ENCODE peak calls at places on chromosomes 5 and 9, in seven cellular contexts. G, D, A, B, P, S and L are unnamed samples.

GRCh38 chr5:75933489-75933888 is 149.7 kb upstream of the SV2C start:
- DNase-seq in G (no peak), D (no peak), A (no peak), B (no peak), P (no peak), S (no peak), L (no peak)

GRCh38 chr5:132659598-132660493 is 1.9 kb downstream of the IL13 start:
- DNase-seq in G (no peak), D (no peak), A (no peak), B (no peak), P (no peak), S (no peak), L (no peak)

GRCh38 chr9:4750021-4750673 is 9.1 kb upstream of the AK3 start:
- DNase-seq in G (peak; percentile 61), D (no peak), A (peak; percentile 18), B (peak; percentile 67), P (no peak), S (no peak), L (no peak)

GRCh38 chr5:148125641-148126040 is 42.7 kb upstream of the SPINK14 start:
- DNase-seq in G (peak; percentile 8), D (no peak), A (no peak), B (peak; percentile 6), P (no peak), S (no peak), L (no peak)

GRCh38 chr9:134406366-134407122 is 80.3 kb downstream of the RXRA start:
- DNase-seq in G (no peak), D (peak; percentile 92), A (no peak), B (no peak), P (no peak), S (no peak), L (peak; percentile 75)

GRCh38 chr5:66848749-66849641 is 252.8 kb downstream of the MAST4 start:
- DNase-seq in G (peak; percentile 79), D (no peak), A (no peak), B (peak; percentile 54), P (no peak), S (no peak), L (no peak)

GRCh38 chr5:171999100-171999499 is 7.3 kb downstream of the FBXW11 start:
- DNase-seq in G (no peak), D (no peak), A (no peak), B (no peak), P (no peak), S (no peak), L (no peak)

GRCh38 chr9:122822056-122822455 is 6.3 kb downstream of the PDCL start:
- DNase-seq in G (no peak), D (no peak), A (no peak), B (no peak), P (no peak), S (no peak), L (peak; percentile 26)

GRCh38 chr9:88593537-88594185 is 58.7 kb downstream of the NXNL2 start:
- DNase-seq in G (peak; percentile 74), D (peak; percentile 65), A (peak; percentile 52), B (peak; percentile 80), P (peak; percentile 85), S (no peak), L (no peak)

GRCh38 chr9:122099271-122099869 is 6.3 kb upstream of the TTLL11 start:
- DNase-seq in G (peak; percentile 74), D (peak; percentile 89), A (peak; percentile 69), B (peak; percentile 84), P (peak; percentile 93), S (peak; percentile 87), L (peak; percentile 87)

GRCh38 chr9:86460211-86461002 is 106.2 kb upstream of the TUT7 start:
- DNase-seq in G (peak; percentile 7), D (no peak), A (no peak), B (peak; percentile 27), P (no peak), S (no peak), L (no peak)

GRCh38 chr5:100188339-100188738 is 346.8 kb upstream of the FAM174A start:
- DNase-seq in G (no peak), D (no peak), A (no peak), B (no peak), P (no peak), S (no peak), L (no peak)

GRCh38 chr5:75055727-75056144 is 3.4 kb upstream of the GCNT4 start:
- DNase-seq in G (peak; percentile 47), D (no peak), A (no peak), B (peak; percentile 59), P (no peak), S (no peak), L (no peak)

GRCh38 chr9:91474656-91475055 is 51.0 kb upstream of the NFIL3 start:
- DNase-seq in G (peak; percentile 73), D (no peak), A (no peak), B (peak; percentile 66), P (no peak), S (no peak), L (no peak)

GRCh38 chr5:14167211-14167845 is 24.2 kb downstream of the TRIO start:
- DNase-seq in G (peak; percentile 70), D (peak; percentile 84), A (no peak), B (peak; percentile 38), P (no peak), S (no peak), L (no peak)

GRCh38 chr5:71905804-71906711 is 187.0 kb downstream of the CARTPT start:
- DNase-seq in G (no peak), D (peak; percentile 6), A (no peak), B (no peak), P (no peak), S (no peak), L (no peak)

GRCh38 chr9:125393426-125393825 is 131.8 kb downstream of the GAPVD1 start:
- DNase-seq in G (peak; percentile 71), D (no peak), A (no peak), B (no peak), P (no peak), S (no peak), L (no peak)

GRCh38 chr9:71797266-71797665 is 29.0 kb upstream of the CEMIP2 start:
- DNase-seq in G (no peak), D (no peak), A (no peak), B (no peak), P (no peak), S (no peak), L (no peak)

GRCh38 chr5:140549237-140550144 is 2.0 kb downstream of the EIF4EBP3 start:
- DNase-seq in G (peak; percentile 41), D (peak; percentile 29), A (no peak), B (peak; percentile 66), P (peak; percentile 75), S (peak; percentile 69), L (peak; percentile 81)

GRCh38 chr9:12658531-12659209 is 34.5 kb upstream of the TYRP1 start:
- DNase-seq in G (no peak), D (no peak), A (no peak), B (no peak), P (no peak), S (peak; percentile 44), L (no peak)

GRCh38 chr5:10745133-10745532 is 15.9 kb downstream of the DAP start:
- DNase-seq in G (peak; percentile 33), D (no peak), A (no peak), B (no peak), P (no peak), S (no peak), L (no peak)

GRCh38 chr5:115634343-115635132 is 8.7 kb upstream of the TMED7 start:
- DNase-seq in G (peak; percentile 80), D (peak; percentile 90), A (peak; percentile 65), B (peak; percentile 89), P (peak; percentile 94), S (peak; percentile 89), L (peak; percentile 93)

GRCh38 chr5:137491121-137491520 is 8.0 kb downstream of the SPOCK1 start:
- DNase-seq in G (peak; percentile 38), D (no peak), A (no peak), B (no peak), P (no peak), S (no peak), L (no peak)

GRCh38 chr5:120901199-120901598 is 437.1 kb downstream of the PRR16 start:
- DNase-seq in G (no peak), D (no peak), A (no peak), B (no peak), P (no peak), S (no peak), L (no peak)

GRCh38 chr9:70533492-70533891 is 119.0 kb upstream of the KLF9 start:
- DNase-seq in G (no peak), D (no peak), A (no peak), B (no peak), P (no peak), S (no peak), L (no peak)

GRCh38 chr5:132086277-132086794 is 12.7 kb downstream of the CSF2 start:
- DNase-seq in G (peak; percentile 98), D (peak; percentile 42), A (no peak), B (peak; percentile 98), P (peak; percentile 68), S (peak; percentile 56), L (peak; percentile 75)

DNA sequence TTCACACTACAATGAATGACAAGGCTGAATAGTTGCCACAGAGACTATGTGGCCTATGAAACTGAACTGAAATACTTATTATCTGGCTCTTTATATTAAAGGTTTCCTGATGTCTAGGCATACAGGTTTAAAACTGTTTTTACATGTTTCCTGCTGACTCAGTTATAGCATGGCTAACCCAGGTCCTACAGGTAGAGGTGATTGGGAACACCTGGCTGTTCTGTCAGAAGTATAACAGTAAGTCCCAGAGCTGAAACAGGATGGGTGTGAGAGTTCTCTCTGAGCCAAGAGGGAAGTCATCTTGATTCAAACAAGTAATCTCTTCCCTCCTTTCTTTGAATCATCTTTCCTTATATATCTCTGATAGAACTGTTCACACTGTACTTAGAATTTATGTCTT is 4.9 kb upstream of the ADGRV1 start:
- DNase-seq in G (no peak), D (no peak), A (no peak), B (no peak), P (no peak), S (no peak), L (no peak)
- H3K27me3 ChIP-seq in G (peaks cover 23% of the 10 kb centered on the region), D (no peaks in the 10 kb centered on the region), A (peaks cover 13% of the 10 kb centered on the region), B (peaks cover 28% of the 10 kb centered on the region), P (peaks cover 27% of the 10 kb centered on the region), S (peaks cover 25% of the 10 kb centered on the region), L (peaks cover 2% of the 10 kb centered on the region)

GRCh38 chr9:113590991-113591898 is 127.7 kb downstream of the RGS3 start:
- DNase-seq in G (peak; percentile 62), D (peak; percentile 85), A (peak; percentile 17), B (peak; percentile 85), P (peak; percentile 91), S (peak; percentile 86), L (peak; percentile 92)
- H3K27ac ChIP-seq in G (no peak overlapping the region), D (peak overlapping the region; percentile 78), A (no peak overlapping the region), B (no peak overlapping the region), P (no peak overlapping the region), S (peak overlapping the region; percentile 19), L (peak overlapping the region; percentile 52)

GRCh38 chr5:177163500-177163899 is 29.9 kb downstream of the NSD1 start:
- DNase-seq in G (no peak), D (no peak), A (no peak), B (no peak), P (no peak), S (no peak), L (no peak)
- H3K4me3 ChIP-seq in G (no peak overlapping the region), D (no peak overlapping the region), A (no peak overlapping the region), B (no peak overlapping the region), P (no peak overlapping the region), S (no peak overlapping the region), L (no peak overlapping the region)

GRCh38 chr5:1685076-1685475 is 114.6 kb downstream of the MRPL36 start:
- DNase-seq in G (no peak), D (no peak), A (no peak), B (no peak), P (no peak), S (no peak), L (peak; percentile 26)

GRCh38 chr5:1687301-1687970 is 112.2 kb downstream of the MRPL36 start:
- DNase-seq in G (no peak), D (no peak), A (no peak), B (no peak), P (no peak), S (no peak), L (peak; percentile 51)

GRCh38 chr5:1686066-1686802 is 113.4 kb downstream of the MRPL36 start:
- DNase-seq in G (no peak), D (no peak), A (no peak), B (no peak), P (no peak), S (no peak), L (peak; percentile 40)

GRCh38 chr5:1681955-1682354 is 117.7 kb downstream of the MRPL36 start:
- DNase-seq in G (no peak), D (no peak), A (no peak), B (no peak), P (no peak), S (no peak), L (no peak)
- H3K27me3 ChIP-seq in G (no peaks in the 10 kb centered on the region), D (no peaks in the 10 kb centered on the region), A (no peaks in the 10 kb centered on the region), B (no peaks in the 10 kb centered on the region), P (no peaks in the 10 kb centered on the region), S (peaks cover 13% of the 10 kb centered on the region), L (no peaks in the 10 kb centered on the region)